ENCODE peak calls at places on chromosome 15, in six cellular contexts. M is H1, U is HCT116, Z is GM12878, Q is endothelial cell of umbilical vein, D is K562. G is an unnamed sample.

GRCh38 chr15:27730878-27731277 is 368.2 kb downstream of the OCA2 start:
- DNase-seq in Z (no peak), M (no peak), U (no peak), Q (no peak), D (no peak), G (no peak)

GRCh38 chr15:44719293-44719999 is 8.1 kb downstream of the B2M start:
- DNase-seq in Z (peak), D (no peak), U (no peak), Q (no peak), M (no peak), G (no peak)

GRCh38 chr15:58015565-58015964 is 49.9 kb downstream of the ALDH1A2 start:
- DNase-seq in Q (peak), D (no peak), Z (no peak), U (no peak), M (no peak), G (no peak)

GRCh38 chr15:74134387-74135027 is 4.1 kb downstream of the ISLR2 start:
- DNase-seq in M (peak), Q (peak), Z (no peak), U (no peak), D (no peak), G (no peak)

GRCh38 chr15:62648954-62649353 is 393.6 kb upstream of the TPM1 start:
- DNase-seq in M (no peak), Z (peak), D (no peak), U (peak), Q (no peak), G (no peak)

GRCh38 chr15:67833504-67834248 is 6.2 kb downstream of the RNU6-1 start:
- DNase-seq in Q (peak), M (peak), D (peak), Z (no peak), U (no peak), G (no peak)

GRCh38 chr15:58543664-58544335 is 112.0 kb downstream of the LIPC start:
- DNase-seq in Z (no peak), D (peak), M (no peak), Q (no peak), U (no peak), G (no peak)

GRCh38 chr15:72173401-72173800 is 24.2 kb downstream of the GRAMD2A start:
- DNase-seq in U (no peak), Z (no peak), D (no peak), M (no peak), Q (no peak), G (no peak)

GRCh38 chr15:94075349-94075748 is 156.0 kb upstream of the MCTP2 start:
- DNase-seq in Z (no peak), D (no peak), U (no peak), M (no peak), Q (no peak), G (no peak)

GRCh38 chr15:77538793-77539487 is 93.8 kb downstream of the LINGO1 start:
- DNase-seq in M (no peak), U (no peak), Z (no peak), Q (no peak), D (no peak), G (no peak)

GRCh38 chr15:23548071-23548470 is 17.4 kb upstream of the MKRN3 start:
- DNase-seq in D (no peak), Z (no peak), U (no peak), M (no peak), Q (no peak), G (no peak)

GRCh38 chr15:63389902-63390301 is 8.3 kb upstream of the CA12 start:
- DNase-seq in Z (no peak), M (no peak), U (peak), D (peak), Q (no peak), G (no peak)

GRCh38 chr15:60004019-60004845 is at the start of gene FOXB1:
- DNase-seq in Z (no peak), D (no peak), M (peak), Q (no peak), U (no peak), G (no peak)

GRCh38 chr15:101437618-101438481 is 51.7 kb downstream of the PCSK6 start:
- DNase-seq in D (no peak), U (no peak), M (peak), Z (no peak), Q (no peak), G (no peak)

GRCh38 chr15:67768592-67768991 is 56.7 kb upstream of the SKOR1 start:
- DNase-seq in M (no peak), Q (no peak), Z (no peak), U (no peak), D (no peak), G (no peak)

GRCh38 chr15:89822030-89822429 is 7.4 kb upstream of the ANPEP start:
- DNase-seq in Z (peak), D (no peak), U (no peak), Q (no peak), M (no peak), G (no peak)

GRCh38 chr15:95975212-95975611 is 355.3 kb upstream of the NR2F2 start:
- DNase-seq in D (no peak), U (no peak), Q (no peak), M (no peak), Z (peak), G (no peak)

GRCh38 chr15:63349621-63350020 is 32.0 kb downstream of the CA12 start:
- DNase-seq in Z (no peak), Q (no peak), M (no peak), D (no peak), U (no peak), G (no peak)

GRCh38 chr15:38391186-38391585 is 62.7 kb upstream of the FAM98B start:
- DNase-seq in D (no peak), Q (no peak), U (no peak), M (no peak), Z (no peak), G (no peak)

GRCh38 chr15:57098896-57099295 is 180.5 kb downstream of the TCF12 start:
- DNase-seq in D (no peak), Z (no peak), U (no peak), Q (no peak), M (no peak), G (no peak)

GRCh38 chr15:31314380-31314779 is 12.3 kb upstream of the KLF13 start:
- DNase-seq in D (no peak), U (no peak), M (no peak), Z (no peak), Q (no peak), G (no peak)

GRCh38 chr15:48415036-48415886 is 84.0 kb downstream of the DUT start:
- DNase-seq in Q (peak), D (no peak), M (no peak), Z (no peak), U (no peak), G (no peak)

GRCh38 chr15:50576156-50576555 is 29.7 kb upstream of the USP50 start:
- DNase-seq in Q (no peak), U (no peak), Z (no peak), D (no peak), M (no peak), G (no peak)

GRCh38 chr15:89492934-89493631 is 3.3 kb downstream of the RHCG start:
- DNase-seq in U (no peak), Q (no peak), Z (no peak), M (no peak), D (no peak), G (no peak)

GRCh38 chr15:75836953-75837321 is 6.3 kb upstream of the UBE2Q2 start:
- DNase-seq in Z (peak), D (no peak), U (no peak), M (no peak), Q (peak), G (no peak)

GRCh38 chr15:100256096-100256984 is 85.4 kb downstream of the ADAMTS17 start:
- DNase-seq in U (no peak), M (peak), D (no peak), Q (no peak), Z (no peak), G (no peak)
- H3K9ac ChIP-seq in U (no peak), M (no peak), D (no peak), Q (no peak), Z (no peak), G (no peak)

GRCh38 chr15:40957581-40958051 is 4.3 kb downstream of the CHAC1 start:
- DNase-seq in Q (no peak), D (no peak), Z (no peak), U (no peak), M (no peak), G (no peak)
- TF ChIP-seq POLR2AphosphoS5 in Q (no peak), D (no peak), Z (no peak), U (peak), M (no peak), G (no peak)

GRCh38 chr15:41969851-41970431 is 2.4 kb downstream of the EHD4 start:
- DNase-seq in U (no peak), D (no peak), Z (peak), Q (peak), M (peak), G (no peak)
- H3K9ac ChIP-seq in U (no peak), D (no peak), Z (peak), Q (peak), M (no peak), G (no peak)

GRCh38 chr15:35306361-35306981 is 221.4 kb upstream of the NANOGP8 start:
- DNase-seq in D (no peak), U (peak), Q (peak), M (no peak), Z (no peak), G (no peak)

GRCh38 chr15:35305031-35305555 is 220.0 kb upstream of the NANOGP8 start:
- DNase-seq in Q (peak), D (no peak), U (no peak), Z (no peak), M (no peak), G (no peak)

GRCh38 chr15:35307026-35307425 is 221.9 kb upstream of the NANOGP8 start:
- DNase-seq in Z (no peak), U (no peak), D (no peak), M (no peak), Q (no peak), G (no peak)

GRCh38 chr15:35304389-35304788 is 219.3 kb upstream of the NANOGP8 start:
- DNase-seq in M (no peak), Q (no peak), Z (no peak), D (no peak), U (no peak), G (no peak)

DNA sequence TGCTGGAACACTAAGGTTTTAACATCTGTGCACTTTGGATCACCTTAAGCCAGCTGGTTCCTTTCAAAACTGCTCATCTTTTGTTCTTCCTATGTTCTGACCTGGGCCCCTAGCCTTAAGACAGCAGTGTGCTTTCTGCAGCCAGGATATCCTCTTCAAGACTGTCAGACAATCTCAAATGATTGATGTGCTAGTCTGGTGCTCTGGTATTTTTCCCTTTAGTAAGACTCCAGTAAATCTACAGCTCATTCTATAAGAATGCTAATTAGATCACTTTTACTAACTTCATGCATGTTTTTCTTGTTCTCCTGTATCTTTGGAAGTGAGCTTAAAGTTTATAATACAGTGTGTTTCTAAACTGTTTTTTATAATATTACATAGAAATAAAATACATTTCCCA is 220.8 kb upstream of the NANOGP8 start:
- DNase-seq in Q (peak), Z (no peak), D (no peak), M (no peak), U (peak), G (no peak)
- TF ChIP-seq POLR2AphosphoS5 in Q (peak), Z (no peak), D (no peak), M (no peak), U (no peak), G (no peak)

G was measured in SK-N-MC.